ENCODE peak calls at places on chromosome 1, in seven cellular contexts. Q, J, F, C, H, B and K are unnamed samples.

GRCh38 chr1:115135681-115136080 is 46.4 kb upstream of the TSPAN2 start:
- DNase-seq in Q (no peak), J (no peak), F (no peak), C (no peak), H (no peak), B (no peak), K (no peak)

GRCh38 chr1:234643111-234643849 is 33.3 kb upstream of the IRF2BP2 start:
- DNase-seq in Q (no peak), J (no peak), F (no peak), C (no peak), H (no peak), B (no peak), K (no peak)

GRCh38 chr1:117512728-117513321 is 93.0 kb upstream of the TENT5C start:
- DNase-seq in Q (no peak), J (no peak), F (no peak), C (no peak), H (no peak), B (peak), K (peak)

GRCh38 chr1:14499312-14500040 is 99.0 kb upstream of the KAZN start:
- DNase-seq in Q (no peak), J (no peak), F (no peak), C (no peak), H (no peak), B (no peak), K (no peak)

GRCh38 chr1:228684609-228685008 is 50.7 kb upstream of the RHOU start:
- DNase-seq in Q (no peak), J (no peak), F (no peak), C (no peak), H (no peak), B (no peak), K (no peak)

GRCh38 chr1:41846595-41846994 is 72.1 kb downstream of the HIVEP3 start:
- DNase-seq in Q (no peak), J (no peak), F (no peak), C (no peak), H (no peak), B (no peak), K (no peak)

GRCh38 chr1:194705123-194705522 is 1518.7 kb upstream of the B3GALT2 start:
- DNase-seq in Q (no peak), J (no peak), F (no peak), C (no peak), H (no peak), B (no peak), K (no peak)

GRCh38 chr1:8789314-8790214 is 27.9 kb downstream of the RERE start:
- DNase-seq in Q (no peak), J (no peak), F (no peak), C (no peak), H (no peak), B (no peak), K (no peak)